ENCODE peak calls at places on chromosome 1, in five cellular contexts. H is endothelial cell, Y is H54, M is NCI-H1694, X is amygdala. S is an unnamed sample.

GRCh38 chr1:4684142-4684541 is 29.7 kb downstream of the AJAP1 start:
- DNase-seq in M (no peak), H (no peak), Y (no peak), X (no peak), S (no peak)

GRCh38 chr1:222062640-222063039 is 320.8 kb upstream of the DUSP10 start:
- DNase-seq in M (no peak), Y (no peak), H (no peak), X (no peak), S (no peak)

GRCh38 chr1:26388791-26389445 is 16.4 kb upstream of the ZNF683 start:
- DNase-seq in X (no peak), M (no peak), H (no peak), Y (no peak), S (no peak)

GRCh38 chr1:232726048-232726779 is 79.0 kb upstream of the MAP10 start:
- DNase-seq in H (peak), X (no peak), Y (no peak), M (no peak), S (no peak)

GRCh38 chr1:204706838-204707509 is 21.4 kb upstream of the LRRN2 start:
- DNase-seq in M (peak), H (peak), Y (no peak), X (no peak), S (no peak)

GRCh38 chr1:145993618-145994390 is 2.6 kb downstream of the TXNIP start:
- DNase-seq in X (no peak), Y (no peak), H (no peak), M (no peak), S (no peak)

GRCh38 chr1:234185438-234185837 is 187.8 kb upstream of the COA6 start:
- DNase-seq in M (no peak), H (no peak), X (no peak), Y (no peak), S (no peak)

GRCh38 chr1:153404768-153405167 is 11.6 kb upstream of the S100A7A start:
- DNase-seq in H (peak), M (no peak), X (no peak), Y (peak), S (peak)

GRCh38 chr1:10677508-10678364 is 118.7 kb downstream of the CASZ1 start:
- DNase-seq in M (no peak), Y (no peak), H (no peak), X (no peak), S (no peak)

GRCh38 chr1:219724440-219724839 is 111.5 kb upstream of the ZC3H11B start:
- DNase-seq in M (no peak), Y (no peak), X (no peak), H (no peak), S (no peak)

GRCh38 chr1:225631041-225631663 is 21.8 kb downstream of the ENAH start:
- DNase-seq in X (no peak), H (no peak), M (no peak), Y (no peak), S (no peak)

GRCh38 chr1:51421961-51422360 is 91.6 kb upstream of the TTC39A start:
- DNase-seq in M (peak), H (no peak), X (no peak), Y (peak), S (peak)

GRCh38 chr1:111857251-111857651 is 101.5 kb downstream of the DDX20 start:
- DNase-seq in M (no peak), H (no peak), X (peak), Y (no peak), S (no peak)

GRCh38 chr1:206556047-206556747 is 48.9 kb downstream of the RASSF5 start:
- DNase-seq in Y (no peak), X (no peak), M (no peak), H (no peak), S (no peak)

GRCh38 chr1:107966550-107966949 is 1.6 kb upstream of the VAV3 start:
- DNase-seq in M (no peak), H (no peak), Y (no peak), X (no peak), S (no peak)

GRCh38 chr1:58013237-58013636 is 533.3 kb downstream of the OMA1 start:
- DNase-seq in H (peak), X (no peak), Y (no peak), M (no peak), S (no peak)